ENCODE peak calls at places on chromosomes 11 and 22, in five cellular contexts. S is kidney, J is right lobe of liver, U is uterus, P is suprapubic skin. I is an unnamed sample.
A peak's percentile ranks its signal among the peaks of the same experiment; 100 is the strongest.

GRCh38 chr11:15127341-15127740 is 12.6 kb downstream of the INSC start:
- DNase-seq in S (no peak), J (no peak), U (no peak), P (no peak), I (peak; percentile 67)

GRCh38 chr22:20431520-20432237 is 5.9 kb downstream of the SCARF2 start:
- DNase-seq in S (peak; percentile 79), J (no peak), U (no peak), P (peak; percentile 77), I (no peak)

GRCh38 chr11:73951797-73952196 is 971 bp downstream of the DNAJB13 start:
- DNase-seq in S (no peak), J (no peak), U (no peak), P (no peak), I (no peak)

GRCh38 chr11:130815074-130815802 is 101.0 kb downstream of the SNX19 start:
- DNase-seq in S (no peak), J (no peak), U (no peak), P (no peak), I (no peak)

GRCh38 chr22:27222178-27222577 is 564.8 kb downstream of the MIAT start:
- DNase-seq in S (no peak), J (no peak), U (no peak), P (no peak), I (no peak)

GRCh38 chr11:57901756-57902155 is 121.9 kb upstream of the OR9Q1 start:
- DNase-seq in S (no peak), J (no peak), U (no peak), P (no peak), I (no peak)

GRCh38 chr11:61080526-61080925 is 21.8 kb upstream of the CD5 start:
- DNase-seq in S (no peak), J (no peak), U (no peak), P (no peak), I (no peak)

GRCh38 chr11:10844816-10845215 is 13.0 kb downstream of the ZBED5 start:
- DNase-seq in S (no peak), J (no peak), U (no peak), P (no peak), I (no peak)

GRCh38 chr22:42912049-42912448 is 55.0 kb upstream of the ARFGAP3 start:
- DNase-seq in S (no peak), J (no peak), U (no peak), P (no peak), I (peak; percentile 38)

GRCh38 chr11:34165786-34166557 is 60.5 kb downstream of the NAT10 start:
- DNase-seq in S (peak; percentile 44), J (no peak), U (no peak), P (no peak), I (no peak)

GRCh38 chr11:34667810-34668582 is 47.1 kb downstream of the EHF start:
- DNase-seq in S (no peak), J (no peak), U (no peak), P (no peak), I (no peak)

GRCh38 chr22:36366291-36366708 is 21.5 kb downstream of the MYH9 start:
- DNase-seq in S (peak; percentile 54), J (no peak), U (peak; percentile 82), P (no peak), I (peak; percentile 62)

GRCh38 chr11:60566773-60567172 is 51.6 kb downstream of the MS4A13 start:
- DNase-seq in S (no peak), J (no peak), U (no peak), P (no peak), I (no peak)

GRCh38 chr11:100855466-100856067 is 168.5 kb downstream of the ARHGAP42 start:
- DNase-seq in S (no peak), J (no peak), U (no peak), P (no peak), I (peak; percentile 84)

GRCh38 chr11:66467756-66468155 is 1.1 kb downstream of the PELI3 start:
- DNase-seq in S (peak; percentile 75), J (peak; percentile 58), U (peak; percentile 44), P (no peak), I (no peak)

GRCh38 chr22:45454260-45454659 is 40.8 kb downstream of the RIBC2 start:
- DNase-seq in S (no peak), J (no peak), U (peak; percentile 67), P (no peak), I (peak; percentile 26)

GRCh38 chr11:69700278-69701140 is 3.3 kb downstream of the FGF19 start:
- DNase-seq in S (peak; percentile 92), J (peak; percentile 85), U (no peak), P (no peak), I (peak; percentile 77)

GRCh38 chr22:20131593-20131855 is at the start of gene ZDHHC8:
- DNase-seq in S (no peak), J (no peak), U (no peak), P (no peak), I (no peak)

GRCh38 chr11:8403310-8403709 is 139.6 kb upstream of the LMO1 start:
- DNase-seq in S (no peak), J (no peak), U (no peak), P (no peak), I (peak; percentile 48)

GRCh38 chr11:27722945-27723344 is 22.7 kb upstream of the BDNF start:
- DNase-seq in S (no peak), J (no peak), U (no peak), P (no peak), I (peak; percentile 32)

GRCh38 chr11:27726981-27727380 is 26.7 kb upstream of the BDNF start:
- DNase-seq in S (no peak), J (no peak), U (no peak), P (no peak), I (no peak)

GRCh38 chr11:27722117-27722844 is 22.0 kb upstream of the BDNF start:
- DNase-seq in S (peak; percentile 69), J (no peak), U (no peak), P (no peak), I (peak; percentile 60)

GRCh38 chr11:27721505-27722116 is 21.4 kb upstream of the BDNF start:
- DNase-seq in S (no peak), J (no peak), U (no peak), P (no peak), I (no peak)

DNA sequence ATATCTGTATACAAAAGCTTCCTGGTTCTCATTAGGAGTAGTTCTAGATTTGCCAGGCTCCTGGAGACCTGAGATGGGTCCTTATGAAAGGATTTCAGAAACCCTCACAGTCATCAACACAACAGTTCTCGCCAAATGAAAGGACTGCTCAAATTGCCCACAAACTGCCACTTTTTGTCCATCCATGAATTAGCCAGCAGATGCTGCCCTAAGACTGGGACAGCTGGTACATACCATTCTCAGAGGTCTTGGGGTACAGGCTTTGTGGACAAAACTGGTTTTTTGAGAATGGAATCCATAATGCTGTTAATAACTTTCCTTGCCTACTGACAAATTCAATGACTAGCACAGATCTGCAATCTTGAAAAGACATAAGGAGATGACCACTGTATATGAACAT is 23.4 kb upstream of the BDNF start:
- DNase-seq in S (no peak), J (no peak), U (no peak), P (no peak), I (peak; percentile 39)
- TF ChIP-seq CTCF in S (no peak), J (no peak), U (no peak), P (no peak), I (peak; percentile 46)

DNA sequence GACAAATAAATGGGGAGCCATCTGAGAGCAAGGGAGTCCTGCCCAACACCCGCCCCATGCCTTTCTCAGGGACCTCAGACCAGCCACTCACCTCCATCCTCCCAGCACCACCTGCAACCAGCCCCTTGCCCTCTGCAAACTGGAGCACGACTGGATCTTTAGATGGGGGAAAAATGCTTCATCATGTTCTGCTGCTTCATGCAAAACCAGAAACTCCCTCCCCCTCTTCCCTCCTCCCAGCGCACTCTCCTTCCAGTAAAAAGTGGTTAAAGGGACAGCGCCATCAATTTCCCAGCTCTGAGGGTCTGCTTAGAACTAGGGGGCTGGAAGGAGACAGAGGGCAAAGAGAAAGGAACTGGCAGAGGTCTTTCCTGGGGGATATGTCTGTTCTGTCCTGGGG is 2.1 kb upstream of the NEFH start:
- DNase-seq in S (no peak), J (no peak), U (no peak), P (no peak), I (no peak)
- H3K4me3 ChIP-seq in S (no peak overlapping the region), J (no peak overlapping the region), U (no peak overlapping the region), P (no peak overlapping the region), I (no peak overlapping the region)

GRCh38 chr11:62646825-62647608 is 604 bp upstream of the GANAB start:
- DNase-seq in S (peak; percentile 83), J (peak; percentile 52), U (no peak), P (no peak), I (no peak)
- TF ChIP-seq CTCF in S (no peak), J (no peak), U (no peak), P (no peak), I (no peak)

DNA sequence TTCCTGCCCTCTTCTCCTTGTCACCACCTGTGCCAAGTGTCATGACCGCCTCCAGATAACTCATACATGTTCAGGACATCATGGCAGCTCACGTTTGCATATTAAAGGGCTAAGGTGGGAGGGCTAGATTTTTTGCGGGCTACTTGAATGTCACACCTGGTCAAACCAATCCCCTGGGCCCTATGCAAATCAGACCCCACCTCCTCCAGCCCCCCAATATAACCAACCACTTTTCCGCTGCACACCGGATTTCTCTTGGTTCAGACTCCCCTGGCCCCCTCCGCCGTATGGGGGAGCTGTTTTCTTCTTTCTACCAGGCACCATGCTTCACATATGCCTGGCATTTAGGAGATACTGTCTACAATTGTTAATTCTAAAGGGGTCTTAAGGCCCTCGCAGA is 12.6 kb downstream of the UPB1 start:
- DNase-seq in S (peak; percentile 18), J (no peak), U (no peak), P (no peak), I (no peak)
- H3K4me3 ChIP-seq in S (no peak overlapping the region), J (no peak overlapping the region), U (no peak overlapping the region), P (no peak overlapping the region), I (no peak overlapping the region)

GRCh38 chr22:25903294-25903693 is 161.3 kb downstream of the MYO18B start:
- DNase-seq in S (no peak), J (no peak), U (no peak), P (no peak), I (no peak)
- TF ChIP-seq CTCF in S (no peak), J (no peak), U (no peak), P (no peak), I (no peak)

GRCh38 chr11:134071306-134071705 is 2.4 kb downstream of the JAM3 start:
- DNase-seq in S (no peak), J (no peak), U (no peak), P (no peak), I (no peak)
- H3K4me3 ChIP-seq in S (no peak overlapping the region), J (no peak overlapping the region), U (no peak overlapping the region), P (no peak overlapping the region), I (no peak overlapping the region)